ENCODE peak calls at places on chromosomes 4 and X, in seven cellular contexts. N, W, R, Y, K, E and I are unnamed samples.

GRCh38 chr4:169810325-169811323 is 52.9 kb upstream of the HPF1 start:
- DNase-seq in Y (no peak), R (no peak), N (peak), W (peak), K (peak), E (peak), I (no peak)

GRCh38 chrX:150980186-150980585 is 2.9 kb upstream of the HMGB3 start:
- DNase-seq in E (no peak), W (no peak), R (no peak), N (no peak), Y (no peak), K (no peak), I (no peak)

GRCh38 chrX:110120025-110120424 is 117.1 kb downstream of the TMEM164 start:
- DNase-seq in R (no peak), W (no peak), Y (no peak), N (no peak), K (no peak), E (peak), I (no peak)

GRCh38 chrX:102546818-102547493 is 30.4 kb upstream of the TMSB15A start:
- DNase-seq in E (no peak), R (no peak), Y (no peak), N (no peak), K (no peak), W (no peak), I (no peak)

GRCh38 chrX:106208154-106208553 is 40.0 kb downstream of the PWWP3B start:
- DNase-seq in K (no peak), Y (no peak), N (no peak), E (no peak), R (no peak), W (no peak), I (no peak)

GRCh38 chr4:10085828-10086505 is 30.6 kb downstream of the WDR1 start:
- DNase-seq in K (no peak), Y (no peak), W (no peak), N (no peak), R (peak), E (no peak), I (no peak)

GRCh38 chr4:159677521-159677920 is 574.6 kb downstream of the RAPGEF2 start:
- DNase-seq in N (no peak), R (no peak), E (no peak), K (no peak), W (no peak), Y (no peak), I (no peak)

GRCh38 chrX:123833387-123833786 is 26.5 kb upstream of the XIAP start:
- DNase-seq in W (no peak), N (no peak), Y (peak), E (peak), R (peak), K (peak), I (peak)